ENCODE peak calls at places on chromosomes 11 and 22, in ten cellular contexts. One of them, this sample, is unnamed.

GRCh38 chr11:19845633-19846032 is 133.0 kb downstream of the NAV2 start:
- DNase-seq in heart right ventricle: no peak
- DNase-seq in GM23338: no peak
- DNase-seq in psoas muscle: no peak
- DNase-seq in colonic mucosa: no peak
- DNase-seq in CD4-positive, alpha-beta T cell: no peak
- DNase-seq in fibroblast of lung: no peak
- DNase-seq in hepatocyte: no peak
- DNase-seq in transverse colon: no peak
- DNase-seq in right lobe of liver: no peak
- DNase-seq in this sample: no peak

GRCh38 chr11:35223429-35223828 is 84.5 kb downstream of the CD44 start:
- DNase-seq in CD4-positive, alpha-beta T cell: no peak
- DNase-seq in transverse colon: no peak
- DNase-seq in fibroblast of lung: peak
- DNase-seq in right lobe of liver: no peak
- DNase-seq in heart right ventricle: no peak
- DNase-seq in GM23338: peak
- DNase-seq in hepatocyte: peak
- DNase-seq in psoas muscle: no peak
- DNase-seq in colonic mucosa: no peak
- DNase-seq in this sample: no peak

GRCh38 chr11:12824281-12825041 is 150.2 kb downstream of the TEAD1 start:
- DNase-seq in colonic mucosa: peak
- DNase-seq in right lobe of liver: peak
- DNase-seq in heart right ventricle: no peak
- DNase-seq in psoas muscle: no peak
- DNase-seq in hepatocyte: no peak
- DNase-seq in CD4-positive, alpha-beta T cell: no peak
- DNase-seq in transverse colon: no peak
- DNase-seq in fibroblast of lung: no peak
- DNase-seq in GM23338: peak
- DNase-seq in this sample: no peak

GRCh38 chr11:2472428-2473186 is 27.8 kb downstream of the KCNQ1 start:
- DNase-seq in heart right ventricle: no peak
- DNase-seq in fibroblast of lung: no peak
- DNase-seq in colonic mucosa: no peak
- DNase-seq in hepatocyte: no peak
- DNase-seq in transverse colon: no peak
- DNase-seq in CD4-positive, alpha-beta T cell: no peak
- DNase-seq in psoas muscle: no peak
- DNase-seq in GM23338: no peak
- DNase-seq in right lobe of liver: no peak
- DNase-seq in this sample: no peak

GRCh38 chr11:64519541-64519940 is 71.5 kb upstream of the SLC22A12 start:
- DNase-seq in GM23338: no peak
- DNase-seq in CD4-positive, alpha-beta T cell: no peak
- DNase-seq in colonic mucosa: no peak
- DNase-seq in right lobe of liver: no peak
- DNase-seq in fibroblast of lung: no peak
- DNase-seq in psoas muscle: no peak
- DNase-seq in hepatocyte: no peak
- DNase-seq in transverse colon: no peak
- DNase-seq in heart right ventricle: no peak
- DNase-seq in this sample: no peak

GRCh38 chr11:89487016-89487415 is 4.2 kb downstream of the NOX4 start:
- DNase-seq in CD4-positive, alpha-beta T cell: no peak
- DNase-seq in transverse colon: no peak
- DNase-seq in heart right ventricle: no peak
- DNase-seq in psoas muscle: no peak
- DNase-seq in right lobe of liver: no peak
- DNase-seq in GM23338: no peak
- DNase-seq in hepatocyte: no peak
- DNase-seq in fibroblast of lung: no peak
- DNase-seq in colonic mucosa: no peak
- DNase-seq in this sample: no peak

GRCh38 chr11:65915821-65916251 is 3.0 kb downstream of the C11orf68 start:
- DNase-seq in transverse colon: peak
- DNase-seq in fibroblast of lung: peak
- DNase-seq in GM23338: peak
- DNase-seq in colonic mucosa: peak
- DNase-seq in hepatocyte: peak
- DNase-seq in psoas muscle: peak
- DNase-seq in right lobe of liver: peak
- DNase-seq in CD4-positive, alpha-beta T cell: no peak
- DNase-seq in heart right ventricle: peak
- DNase-seq in this sample: peak

GRCh38 chr11:77081976-77082836 is 15.4 kb downstream of the CAPN5 start:
- DNase-seq in psoas muscle: peak
- DNase-seq in right lobe of liver: no peak
- DNase-seq in GM23338: no peak
- DNase-seq in colonic mucosa: no peak
- DNase-seq in transverse colon: peak
- DNase-seq in fibroblast of lung: no peak
- DNase-seq in heart right ventricle: no peak
- DNase-seq in CD4-positive, alpha-beta T cell: no peak
- DNase-seq in hepatocyte: no peak
- DNase-seq in this sample: no peak

GRCh38 chr11:57313071-57313787 is 11.5 kb downstream of the TNKS1BP1 start:
- DNase-seq in psoas muscle: peak
- DNase-seq in colonic mucosa: no peak
- DNase-seq in GM23338: no peak
- DNase-seq in heart right ventricle: no peak
- DNase-seq in hepatocyte: peak
- DNase-seq in CD4-positive, alpha-beta T cell: no peak
- DNase-seq in right lobe of liver: no peak
- DNase-seq in transverse colon: no peak
- DNase-seq in fibroblast of lung: no peak
- DNase-seq in this sample: no peak
- H3K27ac ChIP-seq in psoas muscle: peak
- H3K27ac ChIP-seq in colonic mucosa: no peak
- H3K27ac ChIP-seq in GM23338: no peak
- H3K27ac ChIP-seq in heart right ventricle: no peak
- H3K27ac ChIP-seq in hepatocyte: peak
- H3K27ac ChIP-seq in CD4-positive, alpha-beta T cell: no peak
- H3K27ac ChIP-seq in right lobe of liver: peak
- H3K27ac ChIP-seq in transverse colon: no peak
- H3K27ac ChIP-seq in fibroblast of lung: no peak
- H3K27ac ChIP-seq in this sample: peak

GRCh38 chr22:20174785-20175596 is 24.1 kb upstream of the CCDC188 start:
- DNase-seq in colonic mucosa: no peak
- DNase-seq in heart right ventricle: no peak
- DNase-seq in right lobe of liver: no peak
- DNase-seq in CD4-positive, alpha-beta T cell: no peak
- DNase-seq in transverse colon: no peak
- DNase-seq in hepatocyte: peak
- DNase-seq in fibroblast of lung: no peak
- DNase-seq in psoas muscle: no peak
- DNase-seq in GM23338: no peak
- DNase-seq in this sample: peak
- TF ChIP-seq CTCF in colonic mucosa: no peak
- TF ChIP-seq CTCF in heart right ventricle: peak
- TF ChIP-seq CTCF in right lobe of liver: peak
- TF ChIP-seq CTCF in CD4-positive, alpha-beta T cell: no peak
- TF ChIP-seq CTCF in transverse colon: no peak
- TF ChIP-seq CTCF in hepatocyte: peak
- TF ChIP-seq CTCF in fibroblast of lung: peak
- TF ChIP-seq CTCF in psoas muscle: no peak
- TF ChIP-seq CTCF in GM23338: peak
- TF ChIP-seq CTCF in this sample: no peak

DNA sequence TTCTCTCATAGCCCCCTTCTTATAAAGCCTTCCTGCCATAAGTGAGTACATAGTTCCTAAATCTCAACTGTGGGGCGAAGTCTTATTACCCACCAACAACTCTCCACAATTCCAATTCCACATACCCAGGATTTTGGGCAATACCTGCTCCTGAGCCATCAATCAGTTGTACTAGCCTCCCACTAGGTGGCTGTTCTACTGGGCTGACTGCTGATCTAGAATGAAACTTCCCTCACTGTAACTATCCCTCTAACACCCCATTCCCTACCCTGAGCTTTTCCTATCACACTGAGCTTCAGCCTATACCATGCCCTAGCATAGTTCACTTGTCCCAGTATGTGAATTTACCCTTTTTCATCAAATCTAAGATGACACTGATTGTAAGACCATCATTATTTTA is 52.5 kb downstream of the RRAS2 start:
- DNase-seq in right lobe of liver: no peak
- DNase-seq in hepatocyte: no peak
- DNase-seq in colonic mucosa: no peak
- DNase-seq in heart right ventricle: no peak
- DNase-seq in psoas muscle: no peak
- DNase-seq in fibroblast of lung: no peak
- DNase-seq in GM23338: peak
- DNase-seq in CD4-positive, alpha-beta T cell: no peak
- DNase-seq in transverse colon: no peak
- DNase-seq in this sample: no peak
- H3K27ac ChIP-seq in right lobe of liver: no peak
- H3K27ac ChIP-seq in hepatocyte: no peak
- H3K27ac ChIP-seq in colonic mucosa: no peak
- H3K27ac ChIP-seq in heart right ventricle: no peak
- H3K27ac ChIP-seq in psoas muscle: no peak
- H3K27ac ChIP-seq in fibroblast of lung: no peak
- H3K27ac ChIP-seq in GM23338: peak
- H3K27ac ChIP-seq in CD4-positive, alpha-beta T cell: no peak
- H3K27ac ChIP-seq in transverse colon: no peak
- H3K27ac ChIP-seq in this sample: no peak

GRCh38 chr22:44442856-44443595 is 55.0 kb downstream of the RTL6 start:
- DNase-seq in transverse colon: no peak
- DNase-seq in heart right ventricle: no peak
- DNase-seq in GM23338: no peak
- DNase-seq in CD4-positive, alpha-beta T cell: no peak
- DNase-seq in psoas muscle: no peak
- DNase-seq in right lobe of liver: no peak
- DNase-seq in colonic mucosa: no peak
- DNase-seq in fibroblast of lung: no peak
- DNase-seq in hepatocyte: no peak
- DNase-seq in this sample: no peak

GRCh38 chr22:44445307-44445680 is 52.7 kb downstream of the RTL6 start:
- DNase-seq in colonic mucosa: no peak
- DNase-seq in transverse colon: no peak
- DNase-seq in CD4-positive, alpha-beta T cell: no peak
- DNase-seq in psoas muscle: no peak
- DNase-seq in GM23338: no peak
- DNase-seq in right lobe of liver: no peak
- DNase-seq in hepatocyte: no peak
- DNase-seq in heart right ventricle: no peak
- DNase-seq in fibroblast of lung: no peak
- DNase-seq in this sample: no peak

GRCh38 chr22:44445731-44446130 is 52.3 kb downstream of the RTL6 start:
- DNase-seq in transverse colon: no peak
- DNase-seq in psoas muscle: no peak
- DNase-seq in fibroblast of lung: peak
- DNase-seq in CD4-positive, alpha-beta T cell: no peak
- DNase-seq in heart right ventricle: no peak
- DNase-seq in GM23338: no peak
- DNase-seq in colonic mucosa: no peak
- DNase-seq in right lobe of liver: no peak
- DNase-seq in hepatocyte: no peak
- DNase-seq in this sample: no peak

GRCh38 chr22:44443641-44444235 is 54.3 kb downstream of the RTL6 start:
- DNase-seq in transverse colon: no peak
- DNase-seq in right lobe of liver: no peak
- DNase-seq in hepatocyte: no peak
- DNase-seq in heart right ventricle: no peak
- DNase-seq in CD4-positive, alpha-beta T cell: no peak
- DNase-seq in GM23338: no peak
- DNase-seq in psoas muscle: no peak
- DNase-seq in fibroblast of lung: no peak
- DNase-seq in colonic mucosa: no peak
- DNase-seq in this sample: no peak

DNA sequence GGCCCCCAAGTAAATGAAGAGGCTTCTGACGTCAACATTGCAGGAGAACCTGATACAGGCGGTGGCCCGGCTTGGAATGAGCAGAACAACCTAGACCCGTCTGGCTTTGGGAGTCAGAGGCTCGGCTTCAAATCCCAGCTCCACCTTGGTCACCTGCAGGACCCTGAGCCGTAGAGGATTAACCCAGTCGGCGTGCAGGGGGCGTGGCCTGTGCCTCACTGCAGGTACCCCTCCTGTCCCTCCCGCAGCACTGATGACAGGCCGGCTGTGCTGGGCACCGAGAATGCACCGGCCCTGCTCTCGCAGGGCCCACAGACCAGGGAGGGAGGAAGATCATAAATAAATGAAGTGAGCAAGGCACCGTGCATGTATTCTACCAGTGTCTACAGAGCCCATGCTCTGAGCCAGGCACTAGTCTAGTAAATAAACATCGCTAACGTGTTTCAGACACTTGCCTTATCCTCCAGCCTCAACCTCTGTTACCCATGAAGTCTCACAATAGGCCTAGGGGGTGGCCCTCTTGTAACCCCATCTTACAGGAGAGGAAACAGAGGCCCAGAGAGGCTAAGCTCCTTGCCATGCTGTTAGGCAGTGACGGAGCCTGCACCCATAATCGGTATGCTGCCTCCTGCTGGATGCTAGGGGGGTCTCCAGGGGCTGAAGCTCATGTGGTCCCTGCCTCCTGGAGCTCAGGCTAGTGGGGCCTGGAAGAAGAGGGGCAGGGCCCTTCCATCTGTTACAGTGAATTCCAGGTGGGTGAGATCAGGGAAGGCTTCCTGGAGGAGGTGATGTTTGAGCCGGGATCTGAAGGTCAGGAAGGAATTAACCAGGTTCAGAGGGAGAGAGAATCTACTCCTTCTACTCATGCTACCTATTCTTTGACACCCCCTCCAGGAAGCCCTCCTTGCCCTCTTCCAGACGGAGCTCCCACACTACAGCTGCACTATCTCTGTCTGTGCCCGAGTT is 53.4 kb downstream of the RTL6 start:
- DNase-seq in right lobe of liver: no peak
- DNase-seq in colonic mucosa: no peak
- DNase-seq in psoas muscle: no peak
- DNase-seq in GM23338: peak
- DNase-seq in transverse colon: no peak
- DNase-seq in fibroblast of lung: no peak
- DNase-seq in hepatocyte: no peak
- DNase-seq in CD4-positive, alpha-beta T cell: no peak
- DNase-seq in heart right ventricle: no peak
- DNase-seq in this sample: no peak
- TF ChIP-seq CTCF in right lobe of liver: no peak
- TF ChIP-seq CTCF in colonic mucosa: no peak
- TF ChIP-seq CTCF in psoas muscle: no peak
- TF ChIP-seq CTCF in GM23338: peak
- TF ChIP-seq CTCF in transverse colon: no peak
- TF ChIP-seq CTCF in fibroblast of lung: no peak
- TF ChIP-seq CTCF in hepatocyte: peak
- TF ChIP-seq CTCF in CD4-positive, alpha-beta T cell: no peak
- TF ChIP-seq CTCF in heart right ventricle: no peak
- TF ChIP-seq CTCF in this sample: no peak

This sample was measured in RWPE1.